ENCODE peak calls at places on chromosome 4, in five cellular contexts. Y is omental fat pad; I is activated CD8-positive, alpha-beta memory T cell treated with anti-CD3 and anti-CD28 coated beads, Interleukin-2, amount 50 U/mL, for 48 hours; C is hypothalamus; S is HT1080. J is an unnamed sample.
A peak's percentile ranks its signal among the peaks of the same experiment; 100 is the strongest.

GRCh38 chr4:159677521-159677920 is 574.6 kb downstream of the RAPGEF2 start:
- DNase-seq in S (peak; percentile 23), C (no peak), Y (no peak), I (no peak), J (no peak)

GRCh38 chr4:1246901-1247810 is 1.8 kb downstream of the CTBP1 start:
- DNase-seq in Y (no peak), C (no peak), S (no peak), I (no peak), J (peak; percentile 46)

GRCh38 chr4:47374477-47374876 is 89.0 kb downstream of the COMMD8 start:
- DNase-seq in C (no peak), S (peak; percentile 48), I (no peak), Y (no peak), J (no peak)

GRCh38 chr4:4852591-4853362 is 6.7 kb upstream of the MSX1 start:
- DNase-seq in I (peak; percentile 69), Y (no peak), S (no peak), C (no peak), J (no peak)

GRCh38 chr4:164761233-164761632 is 7.3 kb downstream of the SMIM31 start:
- DNase-seq in S (no peak), Y (no peak), I (no peak), C (no peak), J (no peak)

GRCh38 chr4:44368413-44369167 is 80.0 kb downstream of the KCTD8 start:
- DNase-seq in Y (no peak), S (peak; percentile 3), I (no peak), C (no peak), J (no peak)

GRCh38 chr4:123315617-123316016 is 81.0 kb upstream of the SPRY1 start:
- DNase-seq in Y (no peak), C (no peak), S (no peak), I (no peak), J (no peak)

GRCh38 chr4:153393397-153393796 is 48.9 kb downstream of the MND1 start:
- DNase-seq in Y (no peak), C (no peak), S (peak; percentile 74), I (no peak), J (no peak)

GRCh38 chr4:109009909-109010308 is 247.1 kb upstream of the ETNPPL start:
- DNase-seq in C (no peak), I (no peak), Y (no peak), S (no peak), J (no peak)

GRCh38 chr4:45992728-45993127 is 131.1 kb downstream of the GABRG1 start:
- DNase-seq in I (no peak), C (no peak), S (no peak), Y (no peak), J (no peak)

J was measured in left lobe of liver.